ENCODE peak calls at places on chromosome 6, in eight cellular contexts. Y is mammary epithelial cell, N is A549, Z is GM23338, C is Peyer's patch, E is pancreas, M is Caco-2, T is cardiac fibroblast. X is an unnamed sample.

GRCh38 chr6:88376759-88377387 is 210.7 kb upstream of the CNR1 start:
- DNase-seq in C (no peak), E (no peak), N (no peak), Y (peak), M (no peak), Z (no peak), T (peak), X (peak)

GRCh38 chr6:85865665-85866372 is 223.1 kb upstream of the SYNCRIP start:
- DNase-seq in Y (peak), T (peak), C (no peak), Z (no peak), N (no peak), E (no peak), M (no peak), X (peak)

GRCh38 chr6:125868996-125869395 is 78.2 kb downstream of the NCOA7 start:
- DNase-seq in N (no peak), C (no peak), T (peak), Y (no peak), E (peak), Z (no peak), M (no peak), X (peak)

GRCh38 chr6:5712349-5713215 is 294.1 kb downstream of the NRN1 start:
- DNase-seq in T (no peak), Z (peak), Y (no peak), M (peak), N (no peak), C (no peak), E (no peak), X (no peak)

GRCh38 chr6:108846628-108847027 is 1.6 kb upstream of the ARMC2 start:
- DNase-seq in C (no peak), E (no peak), T (no peak), Z (no peak), N (no peak), Y (no peak), M (no peak), X (no peak)

GRCh38 chr6:31586596-31586995 is 519 bp downstream of the LST1 start:
- DNase-seq in E (no peak), C (peak), Z (no peak), T (no peak), N (no peak), M (no peak), Y (no peak), X (no peak)

GRCh38 chr6:87572031-87572430 is 17.8 kb downstream of the RARS2 start:
- DNase-seq in C (no peak), N (no peak), M (no peak), Z (no peak), Y (no peak), T (peak), E (no peak), X (no peak)

GRCh38 chr6:163814494-163815364 is 400.2 kb downstream of the QKI start:
- DNase-seq in Z (no peak), Y (no peak), T (peak), C (no peak), M (no peak), N (peak), E (no peak), X (peak)

GRCh38 chr6:127886603-127887002 is 14.3 kb downstream of the THEMIS start:
- DNase-seq in C (no peak), Z (no peak), M (no peak), Y (no peak), N (no peak), T (no peak), E (no peak), X (peak)

GRCh38 chr6:141829566-141829965 is 303.2 kb upstream of the GJE1 start:
- DNase-seq in E (no peak), T (no peak), Z (peak), Y (no peak), N (no peak), M (no peak), C (no peak), X (no peak)

GRCh38 chr6:131063028-131063763 is at the start of gene EPB41L2:
- DNase-seq in N (peak), C (peak), Z (peak), T (peak), M (peak), E (peak), Y (peak), X (peak)

GRCh38 chr6:100255701-100256100 is 209.0 kb downstream of the SIM1 start:
- DNase-seq in E (no peak), C (no peak), Z (no peak), M (no peak), T (no peak), N (no peak), Y (peak), X (no peak)

GRCh38 chr6:166596741-166597507 is 10.4 kb upstream of the RAMACL start:
- DNase-seq in T (no peak), E (no peak), Y (no peak), Z (no peak), N (no peak), M (no peak), C (no peak), X (no peak)

GRCh38 chr6:127366281-127367022 is 23.0 kb upstream of the ECHDC1 start:
- DNase-seq in N (peak), M (no peak), T (peak), Z (peak), C (no peak), E (no peak), Y (peak), X (peak)

GRCh38 chr6:32129297-32130088 is 595 bp downstream of the FKBPL start:
- DNase-seq in M (no peak), Y (no peak), T (no peak), N (no peak), E (no peak), Z (no peak), C (no peak), X (no peak)

GRCh38 chr6:17816921-17817611 is 110.3 kb upstream of the NUP153 start:
- DNase-seq in C (no peak), T (peak), N (peak), M (peak), Y (no peak), E (no peak), Z (no peak), X (peak)

GRCh38 chr6:108942556-108943492 is 94.6 kb downstream of the ARMC2 start:
- DNase-seq in Z (no peak), M (no peak), E (no peak), Y (no peak), N (no peak), T (no peak), C (peak), X (no peak)

GRCh38 chr6:40413231-40413755 is 173.9 kb downstream of the LRFN2 start:
- DNase-seq in T (no peak), M (no peak), Z (no peak), N (no peak), C (no peak), E (no peak), Y (no peak), X (no peak)

GRCh38 chr6:137084090-137084489 is 39.3 kb upstream of the IL20RA start:
- DNase-seq in T (no peak), C (no peak), E (no peak), M (no peak), N (no peak), Y (no peak), Z (no peak), X (no peak)

GRCh38 chr6:121393711-121394110 is 41.7 kb upstream of the GJA1 start:
- DNase-seq in C (no peak), M (no peak), Y (no peak), E (no peak), N (no peak), T (no peak), Z (no peak), X (no peak)

GRCh38 chr6:121651420-121651819 is 216.0 kb downstream of the GJA1 start:
- DNase-seq in E (no peak), Z (no peak), T (peak), N (no peak), Y (no peak), C (no peak), M (no peak), X (peak)

GRCh38 chr6:3592371-3592941 is 135.6 kb upstream of the SLC22A23 start:
- DNase-seq in E (no peak), Z (no peak), Y (peak), N (peak), M (peak), T (peak), C (no peak), X (peak)

GRCh38 chr6:147390909-147391536 is 117.5 kb upstream of the SAMD5 start:
- DNase-seq in T (peak), Y (no peak), Z (peak), M (peak), C (no peak), N (peak), E (no peak), X (peak)

GRCh38 chr6:71139249-71139648 is 149.4 kb upstream of the OGFRL1 start:
- DNase-seq in M (no peak), T (peak), N (no peak), Z (no peak), E (no peak), C (no peak), Y (peak), X (peak)

DNA sequence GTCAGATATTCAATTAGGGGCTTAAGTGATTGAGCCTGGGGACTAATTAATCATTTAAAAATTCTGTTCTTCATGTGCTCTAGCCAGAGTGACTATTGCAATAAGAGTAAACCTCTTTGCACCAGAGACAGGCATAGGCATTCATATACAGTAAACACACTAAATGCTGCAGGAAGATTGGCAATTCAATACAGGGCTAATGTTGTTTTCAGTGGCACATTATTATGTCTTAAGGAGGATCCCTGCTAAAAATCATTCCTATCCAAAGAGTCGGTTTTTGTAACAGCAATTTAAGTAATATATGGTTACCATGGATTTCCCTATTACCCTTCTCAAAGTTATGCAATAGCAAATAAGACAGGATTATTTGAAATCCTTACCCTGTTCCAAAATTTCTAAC is 1.3 kb downstream of the PDE7B start:
- DNase-seq in N (no peak), E (no peak), M (no peak), T (peak), Y (no peak), C (no peak), Z (no peak), X (no peak)
- H3K4me3 ChIP-seq in N (peak), E (no peak), M (no peak), T (peak), Y (no peak), C (no peak), Z (no peak), X (peak)

GRCh38 chr6:43954311-43955131 is 172.7 kb downstream of the MRPL14 start:
- DNase-seq in T (no peak), M (no peak), C (no peak), Z (no peak), Y (no peak), N (no peak), E (no peak), X (no peak)

GRCh38 chr6:43951756-43952675 is 175.2 kb downstream of the MRPL14 start:
- DNase-seq in Y (no peak), N (no peak), Z (no peak), E (no peak), M (no peak), C (no peak), T (no peak), X (peak)

GRCh38 chr6:43952746-43953145 is 174.5 kb downstream of the MRPL14 start:
- DNase-seq in E (no peak), C (no peak), Z (no peak), M (no peak), T (peak), Y (no peak), N (no peak), X (peak)

GRCh38 chr6:43953256-43953655 is 174.0 kb downstream of the MRPL14 start:
- DNase-seq in E (no peak), T (no peak), C (no peak), Z (no peak), Y (no peak), N (no peak), M (no peak), X (no peak)

DNA sequence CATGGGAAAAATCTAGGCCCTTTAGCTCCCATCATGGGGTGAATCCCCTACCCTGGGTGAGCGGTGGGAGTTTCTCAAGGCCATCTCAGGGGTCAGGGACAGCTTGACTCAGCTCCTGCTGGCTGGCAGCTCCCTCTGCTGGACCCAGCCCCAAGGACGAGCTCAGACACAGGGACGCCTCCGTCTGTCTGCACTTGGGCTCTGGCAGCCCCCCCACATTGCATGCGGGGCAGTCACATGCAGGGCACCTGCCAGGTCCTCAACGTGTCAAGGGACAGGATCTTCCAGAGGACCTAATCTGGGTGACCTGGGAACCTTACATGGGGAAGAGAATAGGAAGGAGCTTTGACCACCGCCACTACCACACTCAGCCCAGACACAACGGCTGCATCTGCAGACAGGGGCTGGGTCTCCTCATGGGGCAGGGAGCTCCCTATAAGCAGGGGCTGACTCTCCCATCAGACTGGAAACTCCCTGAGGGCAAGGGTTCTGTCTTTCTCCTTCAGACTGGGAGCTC is 173.4 kb downstream of the MRPL14 start:
- DNase-seq in N (no peak), Z (peak), E (no peak), M (peak), C (no peak), T (peak), Y (no peak), X (no peak)
- TF ChIP-seq CTCF in N (no peak), Z (peak), E (no peak), M (peak), C (peak), T (peak), Y (peak), X (peak)

GRCh38 chr6:35019171-35019570 is 122.0 kb downstream of the TCP11 start:
- DNase-seq in Z (no peak), Y (no peak), M (peak), N (no peak), T (no peak), E (no peak), C (no peak), X (no peak)

GRCh38 chr6:35018184-35018523 is 123.0 kb downstream of the TCP11 start:
- DNase-seq in Z (no peak), E (no peak), T (no peak), Y (no peak), M (no peak), N (no peak), C (no peak), X (no peak)

GRCh38 chr6:35019831-35020230 is 121.3 kb downstream of the TCP11 start:
- DNase-seq in Z (no peak), M (no peak), N (no peak), E (no peak), C (no peak), T (no peak), Y (no peak), X (no peak)

GRCh38 chr6:35017461-35018183 is 123.5 kb downstream of the TCP11 start:
- DNase-seq in E (no peak), Z (no peak), T (peak), C (peak), N (no peak), M (no peak), Y (no peak), X (no peak)

DNA sequence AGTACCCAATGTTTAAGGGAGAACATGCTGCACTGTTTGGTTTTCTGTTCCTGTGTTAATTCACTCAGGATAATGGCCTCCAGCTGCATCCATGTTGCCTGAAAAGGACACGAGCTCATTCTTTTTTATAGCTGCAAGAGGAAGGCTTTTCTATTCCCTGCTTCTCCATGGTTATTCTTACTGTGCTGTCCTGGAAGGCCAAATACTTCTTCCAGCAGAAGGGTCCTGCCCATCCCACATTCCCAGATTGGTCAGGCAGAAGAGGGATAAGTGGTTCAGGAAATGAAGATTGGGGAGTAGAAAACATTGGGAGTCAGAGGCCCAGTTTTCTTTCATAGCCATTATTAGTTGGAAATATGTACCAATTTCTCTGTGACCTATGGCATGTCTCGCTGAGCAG is 122.4 kb downstream of the TCP11 start:
- DNase-seq in Y (no peak), T (no peak), E (no peak), Z (no peak), N (no peak), C (no peak), M (no peak), X (no peak)
- H3K4me3 ChIP-seq in Y (no peak), T (no peak), E (no peak), Z (no peak), N (no peak), C (no peak), M (no peak), X (no peak)

DNA sequence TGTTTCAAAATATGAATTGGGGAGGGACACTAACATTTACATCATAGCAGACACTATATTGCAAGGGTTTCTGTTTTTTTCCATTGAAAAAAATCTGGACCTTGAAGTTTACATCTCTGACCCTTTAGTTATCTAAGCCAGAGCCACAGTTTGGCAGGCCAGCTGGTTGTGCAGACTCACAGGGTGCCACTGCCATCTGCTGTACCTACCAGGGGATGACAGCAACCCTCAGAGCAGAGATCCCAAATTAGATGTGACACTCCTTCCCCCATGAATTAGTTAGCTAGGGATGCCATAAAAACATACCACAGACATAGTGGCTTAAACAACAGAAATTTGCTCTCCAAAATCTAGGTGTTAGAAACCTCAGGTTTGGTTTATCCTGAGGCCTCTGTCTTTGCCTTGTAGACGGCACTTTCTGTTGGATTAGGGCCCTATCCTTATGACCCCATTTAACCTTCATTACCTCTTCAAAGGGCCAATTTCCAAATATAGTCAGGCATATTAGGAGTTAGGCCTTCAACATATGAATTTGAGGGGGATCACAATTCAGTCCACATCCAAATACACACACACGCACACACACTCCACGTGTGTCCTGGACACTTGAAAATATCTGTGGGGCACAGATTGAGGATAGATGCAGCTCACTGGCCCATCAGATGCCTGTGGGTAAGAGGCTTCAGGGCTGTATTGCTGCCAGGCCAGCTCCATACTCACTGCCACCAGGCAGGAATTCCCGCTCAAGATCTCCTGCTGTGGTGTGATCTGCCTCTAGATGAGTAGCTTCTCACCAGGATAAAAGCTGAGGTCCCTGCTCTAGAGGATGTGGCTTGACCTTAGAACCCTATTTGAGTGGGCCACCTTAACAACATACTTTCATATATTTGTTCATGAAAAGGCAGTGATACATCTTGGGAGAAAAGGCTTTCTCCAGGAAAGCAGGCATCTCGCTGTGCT is 166.1 kb upstream of the RNF217 start:
- DNase-seq in Y (no peak), E (no peak), C (no peak), N (no peak), Z (peak), M (peak), T (peak), X (peak)
- TF ChIP-seq CTCF in Y (peak), E (no peak), C (no peak), N (peak), Z (peak), M (peak), T (peak), X (no peak)